ENCODE peak calls at places on chromosomes 2 and 18, in nine cellular contexts. One of them, this sample, is unnamed.

GRCh38 chr18:66111018-66111417 is 360.2 kb downstream of the CDH7 start:
- DNase-seq in NCI-H1092: no peak
- DNase-seq in fibroblast of lung: no peak
- DNase-seq in mesothelial cell of epicardium: no peak
- DNase-seq in astrocyte of the spinal cord: no peak
- DNase-seq in AG04449: no peak
- DNase-seq in GM18507: no peak
- DNase-seq in kidney epithelial cell: no peak
- DNase-seq in OCI-LY7: no peak
- DNase-seq in this sample: no peak

GRCh38 chr18:32296851-32297250 is 107.0 kb downstream of the MEP1B start:
- DNase-seq in NCI-H1092: no peak
- DNase-seq in fibroblast of lung: no peak
- DNase-seq in mesothelial cell of epicardium: no peak
- DNase-seq in astrocyte of the spinal cord: no peak
- DNase-seq in AG04449: no peak
- DNase-seq in GM18507: no peak
- DNase-seq in kidney epithelial cell: no peak
- DNase-seq in OCI-LY7: no peak
- DNase-seq in this sample: no peak

GRCh38 chr18:8876887-8877286 is 171.5 kb downstream of the MTCL1 start:
- DNase-seq in NCI-H1092: no peak
- DNase-seq in fibroblast of lung: no peak
- DNase-seq in mesothelial cell of epicardium: no peak
- DNase-seq in astrocyte of the spinal cord: no peak
- DNase-seq in AG04449: no peak
- DNase-seq in GM18507: no peak
- DNase-seq in kidney epithelial cell: no peak
- DNase-seq in OCI-LY7: no peak
- DNase-seq in this sample: no peak

GRCh38 chr2:207683438-207683837 is 28.0 kb upstream of the CCNYL1 start:
- DNase-seq in NCI-H1092: no peak
- DNase-seq in fibroblast of lung: no peak
- DNase-seq in mesothelial cell of epicardium: no peak
- DNase-seq in astrocyte of the spinal cord: no peak
- DNase-seq in AG04449: no peak
- DNase-seq in GM18507: no peak
- DNase-seq in kidney epithelial cell: no peak
- DNase-seq in OCI-LY7: no peak
- DNase-seq in this sample: no peak

GRCh38 chr2:28463893-28464292 is 32.0 kb upstream of the PLB1 start:
- DNase-seq in NCI-H1092: no peak
- DNase-seq in fibroblast of lung: peak
- DNase-seq in mesothelial cell of epicardium: no peak
- DNase-seq in astrocyte of the spinal cord: no peak
- DNase-seq in AG04449: no peak
- DNase-seq in GM18507: no peak
- DNase-seq in kidney epithelial cell: no peak
- DNase-seq in OCI-LY7: no peak
- DNase-seq in this sample: no peak

GRCh38 chr2:1727101-1727771 is 17.1 kb downstream of the PXDN start:
- DNase-seq in NCI-H1092: no peak
- DNase-seq in fibroblast of lung: no peak
- DNase-seq in mesothelial cell of epicardium: no peak
- DNase-seq in astrocyte of the spinal cord: peak
- DNase-seq in AG04449: no peak
- DNase-seq in GM18507: no peak
- DNase-seq in kidney epithelial cell: no peak
- DNase-seq in OCI-LY7: no peak
- DNase-seq in this sample: no peak

GRCh38 chr2:162086904-162087303 is 12.9 kb upstream of the DPP4 start:
- DNase-seq in NCI-H1092: no peak
- DNase-seq in fibroblast of lung: peak
- DNase-seq in mesothelial cell of epicardium: no peak
- DNase-seq in astrocyte of the spinal cord: no peak
- DNase-seq in AG04449: no peak
- DNase-seq in GM18507: no peak
- DNase-seq in kidney epithelial cell: no peak
- DNase-seq in OCI-LY7: no peak
- DNase-seq in this sample: no peak

GRCh38 chr2:95062247-95062646 is 36.7 kb downstream of the MAL start:
- DNase-seq in NCI-H1092: no peak
- DNase-seq in fibroblast of lung: no peak
- DNase-seq in mesothelial cell of epicardium: no peak
- DNase-seq in astrocyte of the spinal cord: no peak
- DNase-seq in AG04449: no peak
- DNase-seq in GM18507: no peak
- DNase-seq in kidney epithelial cell: no peak
- DNase-seq in OCI-LY7: no peak
- DNase-seq in this sample: no peak

GRCh38 chr2:100065029-100065428 is 77.4 kb downstream of the AFF3 start:
- DNase-seq in NCI-H1092: no peak
- DNase-seq in fibroblast of lung: no peak
- DNase-seq in mesothelial cell of epicardium: no peak
- DNase-seq in astrocyte of the spinal cord: no peak
- DNase-seq in AG04449: no peak
- DNase-seq in GM18507: no peak
- DNase-seq in kidney epithelial cell: no peak
- DNase-seq in OCI-LY7: no peak
- DNase-seq in this sample: no peak

GRCh38 chr2:235642446-235643107 is 148.7 kb downstream of the AGAP1 start:
- DNase-seq in NCI-H1092: no peak
- DNase-seq in fibroblast of lung: peak
- DNase-seq in mesothelial cell of epicardium: no peak
- DNase-seq in astrocyte of the spinal cord: peak
- DNase-seq in AG04449: no peak
- DNase-seq in GM18507: no peak
- DNase-seq in kidney epithelial cell: no peak
- DNase-seq in OCI-LY7: no peak
- DNase-seq in this sample: no peak

GRCh38 chr2:60806988-60807681 is 51.1 kb downstream of the PAPOLG start:
- DNase-seq in NCI-H1092: no peak
- DNase-seq in fibroblast of lung: peak
- DNase-seq in mesothelial cell of epicardium: peak
- DNase-seq in astrocyte of the spinal cord: peak
- DNase-seq in AG04449: peak
- DNase-seq in GM18507: peak
- DNase-seq in kidney epithelial cell: peak
- DNase-seq in OCI-LY7: peak
- DNase-seq in this sample: peak

GRCh38 chr2:118706371-118706770 is 141.1 kb downstream of the EN1 start:
- DNase-seq in NCI-H1092: no peak
- DNase-seq in fibroblast of lung: no peak
- DNase-seq in mesothelial cell of epicardium: no peak
- DNase-seq in astrocyte of the spinal cord: no peak
- DNase-seq in AG04449: no peak
- DNase-seq in GM18507: no peak
- DNase-seq in kidney epithelial cell: no peak
- DNase-seq in OCI-LY7: no peak
- DNase-seq in this sample: no peak

GRCh38 chr2:213733893-213734292 is 449.6 kb downstream of the SPAG16 start:
- DNase-seq in NCI-H1092: no peak
- DNase-seq in fibroblast of lung: no peak
- DNase-seq in mesothelial cell of epicardium: no peak
- DNase-seq in astrocyte of the spinal cord: no peak
- DNase-seq in AG04449: no peak
- DNase-seq in GM18507: no peak
- DNase-seq in kidney epithelial cell: no peak
- DNase-seq in OCI-LY7: no peak
- DNase-seq in this sample: no peak

GRCh38 chr2:237910576-237911362 is 51.3 kb downstream of the RAMP1 start:
- DNase-seq in NCI-H1092: no peak
- DNase-seq in fibroblast of lung: no peak
- DNase-seq in mesothelial cell of epicardium: no peak
- DNase-seq in astrocyte of the spinal cord: no peak
- DNase-seq in AG04449: no peak
- DNase-seq in GM18507: no peak
- DNase-seq in kidney epithelial cell: no peak
- DNase-seq in OCI-LY7: no peak
- DNase-seq in this sample: no peak

GRCh38 chr2:198054299-198054698 is 249.9 kb downstream of the PLCL1 start:
- DNase-seq in NCI-H1092: no peak
- DNase-seq in fibroblast of lung: peak
- DNase-seq in mesothelial cell of epicardium: no peak
- DNase-seq in astrocyte of the spinal cord: peak
- DNase-seq in AG04449: peak
- DNase-seq in GM18507: peak
- DNase-seq in kidney epithelial cell: no peak
- DNase-seq in OCI-LY7: peak
- DNase-seq in this sample: peak

This sample was measured in NAMALWA.